ENCODE peak calls at places on chromosomes 5 and 9, in nine cellular contexts. Y, F, Q, C, H, V, L, B and S are unnamed samples.

GRCh38 chr9:82961504-82962125 is 101.3 kb downstream of the RASEF start:
- DNase-seq in Q (peak), Y (peak), C (peak), H (peak), B (peak), V (no peak), F (peak), L (peak), S (peak)

GRCh38 chr5:88880196-88880595 is 2.8 kb downstream of the MEF2C start:
- DNase-seq in Q (no peak), B (no peak), F (no peak), C (no peak), H (no peak), Y (no peak), L (no peak), V (no peak), S (no peak)

GRCh38 chr9:131167146-131167692 is 41.8 kb downstream of the NUP214 start:
- DNase-seq in V (no peak), F (no peak), B (no peak), L (no peak), C (no peak), Y (peak), H (no peak), Q (peak), S (no peak)

GRCh38 chr9:136624184-136624951 is 38.3 kb upstream of the EGFL7 start:
- DNase-seq in L (no peak), Y (no peak), B (no peak), H (peak), Q (no peak), V (no peak), C (no peak), F (no peak), S (no peak)

GRCh38 chr5:157100140-157100679 is 8.6 kb downstream of the HAVCR2 start:
- DNase-seq in Y (peak), C (peak), H (peak), Q (peak), F (peak), L (peak), B (no peak), V (no peak), S (peak)

GRCh38 chr5:126976520-126977172 is 53.7 kb downstream of the MARCHF3 start:
- DNase-seq in L (no peak), V (no peak), Y (no peak), H (no peak), Q (no peak), F (no peak), C (no peak), B (no peak), S (no peak)

GRCh38 chr9:112020680-112021596 is 124.3 kb downstream of the UGCG start:
- DNase-seq in F (peak), Y (peak), H (peak), V (peak), L (no peak), C (peak), B (no peak), Q (peak), S (peak)

GRCh38 chr5:102611312-102611711 is 112.5 kb upstream of the SLCO6A1 start:
- DNase-seq in V (no peak), Y (no peak), L (no peak), Q (no peak), C (no peak), H (peak), F (no peak), B (no peak), S (no peak)

GRCh38 chr9:122609810-122610209 is 4.7 kb upstream of the OR1Q1 start:
- DNase-seq in Y (no peak), Q (no peak), H (peak), V (no peak), F (no peak), B (no peak), C (no peak), L (no peak), S (no peak)

GRCh38 chr9:124022201-124023121 is 10.9 kb downstream of the LHX2 start:
- DNase-seq in V (no peak), C (peak), F (no peak), Y (no peak), L (no peak), Q (no peak), B (no peak), H (peak), S (no peak)

GRCh38 chr9:33739407-33739806 is 56.0 kb upstream of the PRSS3 start:
- DNase-seq in Y (no peak), F (no peak), C (no peak), L (no peak), Q (no peak), V (no peak), H (no peak), B (no peak), S (no peak)

GRCh38 chr9:136750526-136750925 is 2.2 kb upstream of the LCN6 start:
- DNase-seq in H (peak), Y (no peak), B (no peak), F (no peak), Q (no peak), V (no peak), L (no peak), C (no peak), S (no peak)

GRCh38 chr9:133054966-133055365 is 6.8 kb upstream of the CEL start:
- DNase-seq in V (no peak), Q (peak), F (no peak), L (peak), B (peak), C (peak), H (no peak), Y (peak), S (peak)

GRCh38 chr9:117763314-117763713 is 59.1 kb downstream of the TLR4 start:
- DNase-seq in H (peak), V (peak), L (peak), Q (peak), F (peak), C (peak), B (no peak), Y (no peak), S (peak)

GRCh38 chr9:106893088-106893487 is 30.1 kb downstream of the ZNF462 start:
- DNase-seq in H (peak), Y (peak), L (peak), F (peak), Q (peak), V (peak), B (no peak), C (peak), S (peak)
- H3K4me3 ChIP-seq in H (no peak), Y (no peak), L (no peak), F (no peak), Q (no peak), V (no peak), B (no peak), C (no peak), S (no peak)

DNA sequence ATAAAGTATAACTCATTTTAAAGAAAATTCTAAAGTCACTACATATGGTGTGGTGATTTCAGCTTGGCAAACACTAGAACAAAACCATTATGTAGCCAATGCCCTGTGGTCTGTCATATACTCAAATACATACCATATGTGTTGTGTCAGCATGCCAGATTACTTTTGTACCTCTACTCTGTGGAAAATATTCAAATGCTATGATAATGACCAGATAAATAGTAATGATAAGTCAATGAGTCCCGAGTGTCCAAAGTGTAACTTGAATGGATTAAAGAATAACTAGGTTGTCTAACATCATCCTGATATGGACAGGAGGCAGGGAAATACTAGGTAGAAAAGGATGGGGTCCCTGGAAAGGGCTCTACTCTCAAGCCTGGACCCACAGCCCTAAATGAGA is 58.0 kb upstream of the IL6ST start:
- DNase-seq in F (no peak), H (no peak), L (no peak), B (no peak), Y (peak), Q (no peak), V (no peak), C (peak), S (no peak)
- TF ChIP-seq CTCF in F (no peak), H (no peak), L (no peak), B (no peak), Y (no peak), Q (no peak), V (no peak), C (no peak), S (no peak)

DNA sequence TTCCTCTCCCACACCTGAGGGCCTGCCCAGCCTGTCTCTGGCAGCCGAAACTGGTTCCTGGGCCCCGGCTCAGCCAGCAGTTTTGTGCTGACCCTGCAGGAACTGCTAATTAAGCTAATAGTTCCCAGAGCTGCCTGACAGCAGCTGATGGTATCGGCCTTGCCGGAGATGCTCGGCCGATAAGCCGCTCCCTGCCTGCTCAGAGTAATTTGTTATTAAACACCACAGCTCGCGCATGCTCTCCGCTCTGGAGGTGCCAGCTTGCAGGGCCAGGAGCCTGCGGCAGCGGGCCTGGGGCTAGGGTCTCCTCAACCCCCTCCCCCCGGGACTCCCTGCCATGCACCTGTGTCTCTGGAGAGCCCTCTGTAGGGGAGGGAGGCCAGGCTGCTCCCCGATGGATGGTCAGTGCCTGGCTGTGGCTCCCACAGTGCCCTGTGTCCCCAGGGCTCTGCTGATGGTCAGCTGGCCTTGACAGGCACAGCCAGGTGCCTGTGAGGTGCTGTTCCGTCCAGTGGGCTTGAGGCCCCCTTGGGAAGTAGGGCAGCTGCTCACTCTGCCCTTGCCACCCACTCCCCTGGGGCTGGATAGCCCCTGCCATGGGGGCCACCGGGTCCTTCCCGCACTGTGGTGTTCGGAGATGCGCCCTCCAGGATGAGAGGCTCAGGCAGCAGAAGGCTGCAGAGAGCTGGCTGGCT is 41.7 kb downstream of the RXRA start:
- DNase-seq in Q (no peak), Y (no peak), F (no peak), V (no peak), L (no peak), H (no peak), C (no peak), B (no peak), S (peak)
- H3K4me3 ChIP-seq in Q (no peak), Y (no peak), F (no peak), V (no peak), L (no peak), H (no peak), C (no peak), B (peak), S (no peak)

GRCh38 chr5:60668715-60669304 is 31.2 kb downstream of the DEPDC1B start:
- DNase-seq in V (no peak), Q (peak), F (peak), C (peak), Y (peak), B (no peak), L (no peak), H (peak), S (peak)
- TF ChIP-seq CTCF in V (peak), Q (peak), F (peak), C (peak), Y (peak), B (peak), L (peak), H (peak), S (peak)